ENCODE peak calls at places on chromosomes 2 and 18, in five cellular contexts. J is sciatic nerve, P is HFF-Myc, E is brain pericyte, Q is anterior cingulate cortex. G is an unnamed sample.

GRCh38 chr2:12083713-12084420 is 337.4 kb downstream of the LPIN1 start:
- DNase-seq in Q (no peak), E (no peak), J (no peak), P (no peak), G (no peak)

GRCh38 chr18:26405190-26405781 is 143.1 kb downstream of the KCTD1 start:
- DNase-seq in P (no peak), Q (no peak), E (no peak), J (no peak), G (peak; percentile 43)

GRCh38 chr18:52392160-52392559 is 52.2 kb downstream of the DCC start:
- DNase-seq in J (no peak), P (no peak), E (no peak), Q (no peak), G (no peak)

GRCh38 chr2:173187911-173188788 is 112.5 kb downstream of the MAP3K20 start:
- DNase-seq in J (no peak), Q (no peak), P (no peak), E (no peak), G (no peak)

GRCh38 chr18:12092398-12093229 is 1.0 kb upstream of the ANKRD62 start:
- DNase-seq in Q (no peak), E (no peak), J (no peak), P (no peak), G (no peak)

GRCh38 chr2:54254180-54254579 is 1.8 kb downstream of the TSPYL6 start:
- DNase-seq in Q (no peak), J (no peak), E (no peak), P (no peak), G (no peak)

GRCh38 chr2:192002418-192002817 is 155.5 kb upstream of the CAVIN2 start:
- DNase-seq in P (no peak), Q (no peak), J (no peak), E (no peak), G (no peak)

GRCh38 chr2:40690525-40690924 is 238.6 kb upstream of the SLC8A1 start:
- DNase-seq in P (no peak), J (no peak), E (no peak), Q (no peak), G (no peak)

GRCh38 chr2:36854241-36854640 is 112.1 kb downstream of the STRN start:
- DNase-seq in P (no peak), E (no peak), J (no peak), Q (no peak), G (no peak)

GRCh38 chr18:36662000-36662399 is 166.8 kb downstream of the TPGS2 start:
- DNase-seq in J (no peak), Q (no peak), P (no peak), E (no peak), G (no peak)

GRCh38 chr2:168797286-168797655 is 5.2 kb upstream of the NOSTRIN start:
- DNase-seq in P (no peak), J (no peak), E (no peak), Q (no peak), G (no peak)

GRCh38 chr2:241183221-241183620 is 5.3 kb upstream of the ANO7 start:
- DNase-seq in P (no peak), J (no peak), Q (no peak), E (no peak), G (no peak)

GRCh38 chr2:66901344-66901743 is 466.4 kb downstream of the MEIS1 start:
- DNase-seq in E (no peak), Q (no peak), P (peak; percentile 35), J (no peak), G (no peak)

GRCh38 chr2:175187378-175187777 is 5.9 kb upstream of the ATP5MC3 start:
- DNase-seq in Q (no peak), E (no peak), J (no peak), P (no peak), G (no peak)

GRCh38 chr2:222445226-222445625 is 20.9 kb downstream of the SGPP2 start:
- DNase-seq in P (no peak), J (no peak), Q (no peak), E (no peak), G (no peak)

GRCh38 chr18:58993260-58993659 is 128.6 kb downstream of the ZNF532 start:
- DNase-seq in P (peak; percentile 72), J (no peak), E (no peak), Q (no peak), G (no peak)

GRCh38 chr2:63851912-63852311 is 10.2 kb downstream of the UGP2 start:
- DNase-seq in E (no peak), Q (no peak), J (no peak), P (no peak), G (peak; percentile 51)

GRCh38 chr2:213818436-213818835 is 534.2 kb downstream of the SPAG16 start:
- DNase-seq in E (no peak), Q (no peak), P (no peak), J (no peak), G (no peak)

GRCh38 chr2:164692114-164692513 is 70.8 kb upstream of the GRB14 start:
- DNase-seq in J (no peak), Q (no peak), E (no peak), P (no peak), G (no peak)

GRCh38 chr2:115848192-115848591 is 1405.8 kb downstream of the DPP10 start:
- DNase-seq in E (no peak), P (no peak), Q (no peak), J (no peak), G (no peak)

GRCh38 chr2:890791-891190 is 59.9 kb upstream of the SNTG2 start:
- DNase-seq in Q (no peak), E (no peak), P (peak; percentile 12), J (no peak), G (peak; percentile 92)

GRCh38 chr2:128379021-128380005 is 60.6 kb upstream of the HS6ST1 start:
- DNase-seq in J (peak; percentile 78), P (peak; percentile 62), Q (no peak), E (peak; percentile 39), G (no peak)

GRCh38 chr2:55922488-55922887 is 1.1 kb downstream of the EFEMP1 start:
- DNase-seq in P (no peak), Q (no peak), E (no peak), J (no peak), G (no peak)

GRCh38 chr2:161004379-161004778 is 155.8 kb upstream of the TANK start:
- DNase-seq in P (no peak), E (no peak), Q (no peak), J (no peak), G (no peak)

GRCh38 chr18:57210101-57210661 is 63.3 kb downstream of the BOD1L2 start:
- DNase-seq in P (peak; percentile 42), E (no peak), J (no peak), Q (no peak), G (peak; percentile 67)

GRCh38 chr2:42049411-42050349 is 1.9 kb downstream of the PKDCC start:
- DNase-seq in E (no peak), J (no peak), P (no peak), Q (no peak), G (no peak)

GRCh38 chr18:50410894-50411293 is 36.0 kb downstream of the SKA1 start:
- DNase-seq in E (no peak), P (no peak), Q (no peak), J (no peak), G (no peak)

GRCh38 chr2:43276962-43277383 is 50.6 kb upstream of the ZFP36L2 start:
- DNase-seq in Q (no peak), J (no peak), P (no peak), E (no peak), G (no peak)

GRCh38 chr2:36486546-36487044 is 111.4 kb downstream of the FEZ2 start:
- DNase-seq in E (no peak), P (no peak), Q (no peak), J (no peak), G (no peak)

GRCh38 chr18:79335833-79336360 is 59.8 kb upstream of the NFATC1 start:
- DNase-seq in J (no peak), P (no peak), E (no peak), Q (no peak), G (no peak)

GRCh38 chr2:168565512-168565911 is 109.4 kb downstream of the CERS6 start:
- DNase-seq in Q (no peak), J (no peak), P (no peak), E (no peak), G (no peak)

GRCh38 chr18:59874166-59874565 is 25.6 kb upstream of the PMAIP1 start:
- DNase-seq in Q (no peak), P (peak; percentile 54), J (no peak), E (no peak), G (no peak)

GRCh38 chr2:104583791-104584190 is 270.1 kb upstream of the POU3F3 start:
- DNase-seq in J (no peak), Q (no peak), E (no peak), P (no peak), G (no peak)

GRCh38 chr2:4272261-4272858 is 569.0 kb downstream of the DCDC2C start:
- DNase-seq in E (no peak), Q (no peak), J (no peak), P (no peak), G (no peak)

G was measured in adrenal gland.